ENCODE peak calls at places on chromosome 9, in eight cellular contexts. M is CD4-positive, alpha-beta memory T cell; K is brain microvascular endothelial cell; W is BJ; Y is thoracic aorta; A is heart right ventricle; Q is IMR-90; L is aorta. B is an unnamed sample.
A peak's percentile ranks its signal among the peaks of the same experiment; 100 is the strongest.

GRCh38 chr9:73180373-73180772 is 28.7 kb downstream of the ANXA1 start:
- DNase-seq in M (no peak), K (no peak), W (peak; percentile 56), Y (no peak), A (no peak), Q (peak; percentile 71), L (no peak), B (no peak)

GRCh38 chr9:137621131-137621757 is 2.4 kb downstream of the EHMT1 start:
- DNase-seq in M (peak; percentile 29), K (peak; percentile 41), W (no peak), Y (no peak), A (no peak), Q (no peak), L (no peak), B (no peak)

GRCh38 chr9:23752859-23753258 is 73.2 kb downstream of the ELAVL2 start:
- DNase-seq in M (no peak), K (no peak), W (no peak), Y (no peak), A (no peak), Q (no peak), L (no peak), B (no peak)

GRCh38 chr9:114624656-114625055 is 13.6 kb downstream of the TMEM268 start:
- DNase-seq in M (no peak), K (no peak), W (no peak), Y (no peak), A (no peak), Q (no peak), L (no peak), B (no peak)

GRCh38 chr9:74777136-74777879 is 110.4 kb downstream of the TRPM6 start:
- DNase-seq in M (peak; percentile 56), K (peak; percentile 57), W (no peak), Y (peak; percentile 15), A (peak; percentile 48), Q (peak; percentile 54), L (peak; percentile 81), B (peak; percentile 70)

GRCh38 chr9:113675475-113675941 is 200.6 kb upstream of the ZNF618 start:
- DNase-seq in M (no peak), K (peak; percentile 99), W (peak; percentile 97), Y (peak; percentile 55), A (peak; percentile 66), Q (peak; percentile 100), L (peak; percentile 91), B (no peak)

GRCh38 chr9:116940614-116941215 is 253.6 kb downstream of the TRIM32 start:
- DNase-seq in M (no peak), K (no peak), W (no peak), Y (no peak), A (no peak), Q (peak; percentile 44), L (no peak), B (no peak)

GRCh38 chr9:72895122-72895521 is 57.7 kb downstream of the ALDH1A1 start:
- DNase-seq in M (no peak), K (no peak), W (no peak), Y (no peak), A (no peak), Q (no peak), L (no peak), B (no peak)

GRCh38 chr9:126985870-126986498 is 71.4 kb downstream of the RALGPS1 start:
- DNase-seq in M (peak; percentile 97), K (peak; percentile 31), W (no peak), Y (no peak), A (peak; percentile 64), Q (peak; percentile 17), L (no peak), B (peak; percentile 75)

GRCh38 chr9:94655739-94656138 is 16.4 kb upstream of the FBP1 start:
- DNase-seq in M (no peak), K (no peak), W (no peak), Y (no peak), A (no peak), Q (no peak), L (no peak), B (no peak)

GRCh38 chr9:37191403-37192089 is 71.2 kb downstream of the ZCCHC7 start:
- DNase-seq in M (no peak), K (no peak), W (no peak), Y (no peak), A (no peak), Q (no peak), L (no peak), B (no peak)

GRCh38 chr9:137406876-137407589 is 15.9 kb downstream of the EXD3 start:
- DNase-seq in M (peak; percentile 61), K (peak; percentile 46), W (no peak), Y (no peak), A (peak; percentile 79), Q (peak; percentile 44), L (peak; percentile 90), B (peak; percentile 85)

GRCh38 chr9:121645853-121646807 is 5.3 kb upstream of the DAB2IP start:
- DNase-seq in M (no peak), K (no peak), W (no peak), Y (no peak), A (no peak), Q (no peak), L (no peak), B (no peak)

GRCh38 chr9:96061293-96061987 is 185.9 kb downstream of the ERCC6L2 start:
- DNase-seq in M (peak; percentile 46), K (peak; percentile 35), W (no peak), Y (no peak), A (no peak), Q (peak; percentile 41), L (no peak), B (no peak)

GRCh38 chr9:35937227-35937626 is 20.7 kb downstream of the OR2S2 start:
- DNase-seq in M (no peak), K (peak; percentile 50), W (no peak), Y (no peak), A (no peak), Q (peak; percentile 78), L (no peak), B (no peak)

GRCh38 chr9:16743375-16743774 is 127.1 kb downstream of the BNC2 start:
- DNase-seq in M (no peak), K (no peak), W (no peak), Y (no peak), A (no peak), Q (no peak), L (no peak), B (no peak)

DNA sequence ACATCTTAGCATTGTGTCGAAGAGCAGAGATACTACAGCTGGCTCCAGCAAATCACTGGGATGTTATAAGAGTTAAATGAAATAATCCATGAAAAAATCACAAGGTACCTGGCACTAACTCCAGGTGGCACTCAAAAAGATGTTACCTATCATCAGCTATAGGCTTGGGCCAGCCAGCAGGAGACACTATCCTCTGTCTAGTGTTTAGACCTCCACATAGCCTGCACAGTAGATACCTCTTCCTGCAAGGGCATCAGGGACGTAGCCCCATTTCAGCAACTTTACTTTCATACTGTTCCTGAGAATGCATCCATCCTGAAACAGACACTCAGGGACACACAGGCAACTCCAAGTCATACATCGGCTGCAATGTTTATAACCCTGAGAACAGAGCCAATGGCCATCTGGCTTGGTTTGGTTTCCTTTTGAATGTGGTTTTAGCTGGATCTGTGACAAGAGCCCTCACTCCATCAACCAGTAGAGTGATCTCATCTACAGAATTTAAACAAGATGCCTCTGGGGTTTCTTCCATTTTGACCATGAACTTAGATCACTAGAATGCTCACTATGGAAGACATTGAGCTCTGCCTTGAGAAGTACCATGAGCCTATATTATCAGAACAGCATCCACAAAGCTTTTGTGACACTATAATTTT is 69.9 kb downstream of the TLE1 start:
- DNase-seq in M (no peak), K (peak; percentile 69), W (peak; percentile 72), Y (no peak), A (no peak), Q (peak; percentile 98), L (no peak), B (no peak)
- H3K36me3 ChIP-seq in M (no peaks in the 10 kb centered on the region), K (no peaks in the 10 kb centered on the region), W (no peaks in the 10 kb centered on the region), Y (peaks cover 8% of the 10 kb centered on the region), A (peaks cover 52% of the 10 kb centered on the region), Q (peaks cover 21% of the 10 kb centered on the region), L (no peaks in the 10 kb centered on the region), B (peaks cover 6% of the 10 kb centered on the region)

GRCh38 chr9:6426117-6426516 is 13.1 kb downstream of the UHRF2 start:
- DNase-seq in M (no peak), K (no peak), W (no peak), Y (no peak), A (no peak), Q (peak; percentile 49), L (no peak), B (no peak)
- H3K36me3 ChIP-seq in M (no peaks in the 10 kb centered on the region), K (peaks cover 3% of the 10 kb centered on the region), W (no peaks in the 10 kb centered on the region), Y (peaks cover 6% of the 10 kb centered on the region), A (peaks cover 18% of the 10 kb centered on the region), Q (peaks cover 3% of the 10 kb centered on the region), L (no peaks in the 10 kb centered on the region), B (peaks cover 19% of the 10 kb centered on the region)

DNA sequence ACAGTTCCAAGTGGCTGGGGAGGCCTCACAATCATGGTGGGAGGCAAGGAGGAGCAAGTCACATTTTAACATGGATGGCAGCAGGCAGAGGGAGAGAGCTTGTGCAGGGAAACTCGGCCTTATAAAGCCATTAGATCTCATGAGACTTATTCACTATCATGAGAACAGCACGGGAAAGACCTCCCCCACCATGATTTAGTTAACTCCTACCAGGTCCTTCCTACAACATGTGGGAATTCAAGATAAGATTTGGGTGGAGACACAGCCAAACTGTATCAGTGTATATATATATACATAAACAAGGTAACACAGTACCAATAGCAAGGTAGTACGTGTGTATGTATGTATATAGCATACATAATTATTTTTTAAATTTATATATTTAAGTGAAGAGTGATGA is 50.9 kb downstream of the NFX1 start:
- DNase-seq in M (no peak), K (no peak), W (no peak), Y (no peak), A (no peak), Q (no peak), L (no peak), B (no peak)
- H3K36me3 ChIP-seq in M (peaks cover 54% of the 10 kb centered on the region), K (peaks cover 73% of the 10 kb centered on the region), W (peaks cover 15% of the 10 kb centered on the region), Y (peaks cover 60% of the 10 kb centered on the region), A (peaks cover 100% of the 10 kb centered on the region), Q (peaks cover 49% of the 10 kb centered on the region), L (peaks cover 8% of the 10 kb centered on the region), B (peaks cover 99% of the 10 kb centered on the region)

GRCh38 chr9:109097156-109097555 is 22.6 kb downstream of the TMEM245 start:
- DNase-seq in M (no peak), K (no peak), W (no peak), Y (no peak), A (no peak), Q (no peak), L (no peak), B (no peak)
- H3K36me3 ChIP-seq in M (peaks cover 18% of the 10 kb centered on the region), K (peaks cover 9% of the 10 kb centered on the region), W (no peaks in the 10 kb centered on the region), Y (peaks cover 8% of the 10 kb centered on the region), A (peaks cover 27% of the 10 kb centered on the region), Q (peaks cover 6% of the 10 kb centered on the region), L (peaks cover 2% of the 10 kb centered on the region), B (peaks cover 20% of the 10 kb centered on the region)

DNA sequence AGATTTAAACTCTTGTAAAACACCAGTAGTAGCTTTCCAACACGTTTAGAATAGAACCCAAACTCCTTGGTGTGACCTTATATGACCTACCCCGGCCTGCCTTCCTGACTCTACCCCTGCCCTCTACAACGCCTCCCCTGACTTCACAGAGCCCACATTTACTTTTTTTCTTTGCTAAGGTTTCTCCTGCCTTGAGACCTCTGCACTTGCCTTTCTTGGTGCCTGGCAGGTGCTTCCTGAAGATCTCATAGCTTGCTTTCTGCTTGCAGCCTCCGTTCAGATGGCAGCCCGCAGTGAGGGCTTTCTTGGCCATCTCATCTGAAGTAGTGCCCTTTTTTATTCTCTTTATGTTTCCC is 24.3 kb downstream of the NUP214 start:
- DNase-seq in M (no peak), K (no peak), W (no peak), Y (no peak), A (no peak), Q (no peak), L (no peak), B (no peak)
- H3K36me3 ChIP-seq in M (peaks cover 83% of the 10 kb centered on the region), K (peaks cover 82% of the 10 kb centered on the region), W (peaks cover 18% of the 10 kb centered on the region), Y (peaks cover 68% of the 10 kb centered on the region), A (peaks cover 100% of the 10 kb centered on the region), Q (peaks cover 59% of the 10 kb centered on the region), L (peaks cover 10% of the 10 kb centered on the region), B (peaks cover 100% of the 10 kb centered on the region)

GRCh38 chr9:124879226-124879625 is 17.3 kb downstream of the ARPC5L start:
- DNase-seq in M (no peak), K (no peak), W (no peak), Y (no peak), A (no peak), Q (no peak), L (no peak), B (no peak)
- H3K36me3 ChIP-seq in M (peaks cover 71% of the 10 kb centered on the region), K (peaks cover 38% of the 10 kb centered on the region), W (peaks cover 22% of the 10 kb centered on the region), Y (peaks cover 65% of the 10 kb centered on the region), A (peaks cover 100% of the 10 kb centered on the region), Q (peaks cover 63% of the 10 kb centered on the region), L (no peaks in the 10 kb centered on the region), B (peaks cover 96% of the 10 kb centered on the region)